ENCODE peak calls at places on chromosomes 11 and 22, in nine cellular contexts. U, O, J, E, G, X, L, R and M are unnamed samples.
A peak's percentile ranks its signal among the peaks of the same experiment; 100 is the strongest.

GRCh38 chr11:79081441-79082124 is 359.2 kb downstream of the TENM4 start:
- DNase-seq in U (no peak), O (no peak), J (no peak), E (no peak), G (no peak), X (no peak), L (no peak), R (no peak), M (peak; percentile 20)

GRCh38 chr22:27043246-27043645 is 385.9 kb downstream of the MIAT start:
- DNase-seq in U (no peak), O (no peak), J (no peak), E (no peak), G (no peak), X (no peak), L (no peak), R (no peak), M (no peak)

GRCh38 chr11:21625982-21626381 is 566.9 kb upstream of the ANO5 start:
- DNase-seq in U (no peak), O (no peak), J (no peak), E (no peak), G (no peak), X (no peak), L (no peak), R (no peak), M (no peak)

GRCh38 chr11:74602637-74603591 is 10.5 kb downstream of the POLD3 start:
- DNase-seq in U (no peak), O (peak; percentile 37), J (no peak), E (no peak), G (no peak), X (no peak), L (no peak), R (no peak), M (no peak)

GRCh38 chr11:55806248-55806647 is 4.9 kb upstream of the OR5L1 start:
- DNase-seq in U (no peak), O (no peak), J (no peak), E (no peak), G (no peak), X (no peak), L (no peak), R (no peak), M (no peak)

GRCh38 chr22:50308597-50308935 is 1.1 kb upstream of the PLXNB2 start:
- DNase-seq in U (peak; percentile 72), O (no peak), J (peak; percentile 58), E (peak; percentile 95), G (no peak), X (peak; percentile 62), L (no peak), R (no peak), M (peak; percentile 70)

GRCh38 chr11:124946735-124947141 is 7.3 kb upstream of the CCDC15 start:
- DNase-seq in U (no peak), O (no peak), J (no peak), E (no peak), G (no peak), X (no peak), L (no peak), R (no peak), M (peak; percentile 80)

GRCh38 chr11:10302294-10302743 is 2.6 kb upstream of the ADM start:
- DNase-seq in U (no peak), O (peak; percentile 51), J (no peak), E (no peak), G (peak; percentile 83), X (no peak), L (no peak), R (no peak), M (no peak)

GRCh38 chr11:116601734-116602636 is 170.8 kb downstream of the BUD13 start:
- DNase-seq in U (no peak), O (no peak), J (no peak), E (no peak), G (no peak), X (no peak), L (peak; percentile 42), R (no peak), M (no peak)

GRCh38 chr22:46845281-46846153 is 83.1 kb downstream of the TBC1D22A start:
- DNase-seq in U (no peak), O (no peak), J (peak; percentile 86), E (peak; percentile 87), G (no peak), X (no peak), L (no peak), R (no peak), M (no peak)

GRCh38 chr11:74504100-74504691 is 10.7 kb upstream of the LIPT2 start:
- DNase-seq in U (no peak), O (no peak), J (no peak), E (peak; percentile 15), G (no peak), X (no peak), L (no peak), R (no peak), M (no peak)

GRCh38 chr11:82546556-82547162 is 187.0 kb downstream of the FAM181B start:
- DNase-seq in U (no peak), O (no peak), J (no peak), E (no peak), G (no peak), X (no peak), L (no peak), R (no peak), M (no peak)

GRCh38 chr11:4071828-4072421 is 22.7 kb upstream of the RRM1 start:
- DNase-seq in U (no peak), O (no peak), J (no peak), E (no peak), G (no peak), X (no peak), L (no peak), R (no peak), M (no peak)

GRCh38 chr22:37303821-37304274 is 21.5 kb downstream of the CYTH4 start:
- DNase-seq in U (no peak), O (no peak), J (peak; percentile 88), E (peak; percentile 99), G (no peak), X (no peak), L (no peak), R (no peak), M (no peak)

DNA sequence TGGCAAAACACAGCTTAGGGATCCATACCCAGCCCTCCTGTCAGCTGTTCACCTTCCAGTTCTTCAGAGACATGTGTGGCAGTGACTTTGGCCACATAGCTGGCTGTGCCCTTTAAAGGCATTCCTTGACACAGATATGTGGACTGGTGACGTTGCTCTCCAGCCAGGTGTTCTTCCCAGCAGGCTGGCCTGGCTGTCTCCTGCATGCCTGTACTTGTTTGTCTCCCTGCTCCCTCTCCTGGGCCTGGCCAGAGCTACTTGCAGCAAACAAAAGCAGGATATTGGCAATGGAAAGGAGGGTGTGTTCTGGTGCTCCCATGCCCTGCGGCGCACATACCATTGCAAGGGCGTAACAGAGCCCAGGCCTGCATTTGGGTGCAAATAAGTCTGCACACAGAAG is 38.3 kb downstream of the PIK3IP1 start:
- DNase-seq in U (peak; percentile 73), O (peak; percentile 89), J (no peak), E (no peak), G (peak; percentile 89), X (no peak), L (no peak), R (no peak), M (no peak)
- H3K27ac ChIP-seq in U (peak overlapping the region; percentile 5), O (peak overlapping the region; percentile 32), J (no peak overlapping the region), E (no peak overlapping the region), G (peak overlapping the region; percentile 64), X (peak overlapping the region; percentile 15), L (no peak overlapping the region), R (no peak overlapping the region), M (no peak overlapping the region)

DNA sequence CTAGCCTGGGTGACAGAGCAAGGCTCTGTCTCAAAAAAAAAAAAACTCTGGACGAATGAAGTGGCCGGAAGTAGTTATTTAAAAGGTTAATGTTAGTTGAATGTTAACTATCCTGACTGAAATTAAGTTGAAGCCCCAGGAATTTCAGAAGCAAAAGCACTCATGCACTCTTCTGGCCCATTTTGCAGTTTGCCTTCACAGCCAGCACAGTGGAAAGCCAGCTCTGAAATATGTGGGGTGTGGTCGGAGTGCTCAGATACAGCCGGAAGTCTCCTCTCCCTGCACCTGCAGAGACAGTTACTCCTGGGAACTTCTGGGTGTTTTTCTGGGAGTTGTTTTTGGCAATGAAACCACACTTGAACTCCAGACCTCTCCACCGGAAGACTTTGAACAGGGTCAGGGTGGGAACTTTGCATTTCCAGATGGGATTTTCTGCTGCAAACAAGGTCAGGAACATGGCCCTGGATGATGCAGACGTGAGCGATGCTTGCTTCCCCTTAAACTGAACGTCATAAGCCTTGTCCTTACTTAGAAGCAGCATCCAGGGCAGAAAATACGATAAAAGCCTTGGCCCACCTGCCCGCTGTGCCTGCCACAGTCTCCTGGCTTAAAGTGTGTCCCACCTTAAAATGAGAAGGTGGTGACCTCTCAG is 21.5 kb upstream of the CABP2 start:
- DNase-seq in U (peak; percentile 80), O (peak; percentile 79), J (no peak), E (no peak), G (no peak), X (no peak), L (no peak), R (no peak), M (no peak)
- H3K27ac ChIP-seq in U (peak overlapping the region; percentile 77), O (peak overlapping the region; percentile 89), J (no peak overlapping the region), E (no peak overlapping the region), G (no peak overlapping the region), X (no peak overlapping the region), L (no peak overlapping the region), R (no peak overlapping the region), M (no peak overlapping the region)

GRCh38 chr22:30289980-30290313 is 642 bp upstream of the CASTOR1 start:
- DNase-seq in U (no peak), O (no peak), J (no peak), E (no peak), G (no peak), X (no peak), L (no peak), R (no peak), M (no peak)
- H3K27ac ChIP-seq in U (peak overlapping the region; percentile 58), O (peak overlapping the region; percentile 65), J (peak overlapping the region; percentile 17), E (peak overlapping the region; percentile 6), G (peak overlapping the region; percentile 85), X (peak overlapping the region; percentile 95), L (peak overlapping the region; percentile 59), R (peak overlapping the region; percentile 75), M (peak overlapping the region; percentile 97)

DNA sequence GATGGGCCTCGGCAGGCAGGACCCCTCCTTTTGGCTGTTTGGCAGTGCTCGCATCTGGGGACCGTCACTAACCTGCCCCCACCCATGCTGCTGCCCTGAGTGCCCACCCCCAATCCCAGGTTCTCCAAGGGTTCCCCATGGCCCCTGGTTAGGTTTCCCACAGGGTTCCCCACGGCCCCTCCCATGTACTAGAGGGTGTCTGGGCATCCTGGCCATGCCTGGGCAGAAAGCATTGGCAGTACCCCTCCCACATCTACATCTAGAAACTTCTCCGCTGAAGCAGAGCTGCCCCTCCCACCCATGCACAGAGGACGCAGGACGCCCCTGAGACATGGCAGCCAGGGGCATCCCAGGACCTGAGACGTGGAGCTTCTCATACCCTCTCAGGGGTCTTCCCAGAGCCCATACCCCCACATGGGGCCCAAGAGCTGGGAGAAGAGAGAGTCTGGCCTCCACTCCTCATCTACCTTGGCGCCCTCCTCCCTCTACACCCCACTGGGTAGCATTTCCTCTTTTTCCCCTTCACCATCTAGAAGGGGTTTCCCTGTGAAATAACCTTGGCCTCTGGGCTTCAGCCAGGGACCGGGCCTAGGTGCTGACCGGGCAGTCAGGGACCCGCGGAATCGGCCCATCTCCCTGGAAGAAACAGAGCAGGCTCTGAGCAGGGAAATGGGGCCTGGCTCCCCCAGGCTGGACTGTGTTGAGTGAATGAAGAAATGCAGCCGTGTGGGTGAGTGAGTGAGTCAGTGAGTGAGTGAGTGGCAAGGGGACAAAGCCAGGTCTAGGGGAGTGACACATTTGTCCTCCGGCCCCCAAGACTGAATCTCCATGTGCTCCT is 987.3 kb downstream of the BRD1 start:
- DNase-seq in U (no peak), O (no peak), J (no peak), E (no peak), G (no peak), X (no peak), L (no peak), R (no peak), M (no peak)
- H3K27ac ChIP-seq in U (no peak overlapping the region), O (no peak overlapping the region), J (no peak overlapping the region), E (no peak overlapping the region), G (no peak overlapping the region), X (no peak overlapping the region), L (no peak overlapping the region), R (no peak overlapping the region), M (no peak overlapping the region)